ENCODE peak calls at places on chromosomes 16 and 17, in five cellular contexts. One of them, this sample, is unnamed. For H3K9me3, the result is how much of the 10 kb centered on the place peaks cover.

GRCh38 chr17:66491213-66491612 is 188.8 kb downstream of the PRKCA start:
- DNase-seq in CD8-positive, alpha-beta T cell: no peak
- DNase-seq in heart right ventricle: no peak
- DNase-seq in left lung: no peak
- DNase-seq in tibial nerve: no peak
- DNase-seq in this sample: peak

GRCh38 chr17:32929288-32929574 is 1.3 kb downstream of the TMEM98 start:
- DNase-seq in CD8-positive, alpha-beta T cell: no peak
- DNase-seq in heart right ventricle: no peak
- DNase-seq in left lung: no peak
- DNase-seq in tibial nerve: no peak
- DNase-seq in this sample: no peak

GRCh38 chr17:39631403-39631802 is 4.7 kb downstream of the PPP1R1B start:
- DNase-seq in CD8-positive, alpha-beta T cell: no peak
- DNase-seq in heart right ventricle: no peak
- DNase-seq in left lung: no peak
- DNase-seq in tibial nerve: no peak
- DNase-seq in this sample: no peak

GRCh38 chr16:3640207-3640606 is 14.3 kb upstream of the DNASE1 start:
- DNase-seq in CD8-positive, alpha-beta T cell: no peak
- DNase-seq in heart right ventricle: no peak
- DNase-seq in left lung: no peak
- DNase-seq in tibial nerve: no peak
- DNase-seq in this sample: no peak

GRCh38 chr17:35057332-35057915 is 6.1 kb downstream of the RFFL start:
- DNase-seq in CD8-positive, alpha-beta T cell: no peak
- DNase-seq in heart right ventricle: no peak
- DNase-seq in left lung: no peak
- DNase-seq in tibial nerve: no peak
- DNase-seq in this sample: no peak

GRCh38 chr16:12869681-12870427 is 31.5 kb upstream of the SHISA9 start:
- DNase-seq in CD8-positive, alpha-beta T cell: no peak
- DNase-seq in heart right ventricle: no peak
- DNase-seq in left lung: no peak
- DNase-seq in tibial nerve: no peak
- DNase-seq in this sample: no peak

GRCh38 chr17:47119746-47120520 is 69.2 kb downstream of the CDC27 start:
- DNase-seq in CD8-positive, alpha-beta T cell: no peak
- DNase-seq in heart right ventricle: no peak
- DNase-seq in left lung: no peak
- DNase-seq in tibial nerve: no peak
- DNase-seq in this sample: no peak

GRCh38 chr16:12348733-12349704 is 372.5 kb downstream of the SNX29 start:
- DNase-seq in CD8-positive, alpha-beta T cell: no peak
- DNase-seq in heart right ventricle: no peak
- DNase-seq in left lung: no peak
- DNase-seq in tibial nerve: no peak
- DNase-seq in this sample: no peak

GRCh38 chr16:69339289-69340094 is at the start of the genes COG8 and NIP7:
- DNase-seq in CD8-positive, alpha-beta T cell: peak
- DNase-seq in heart right ventricle: peak
- DNase-seq in left lung: peak
- DNase-seq in tibial nerve: peak
- DNase-seq in this sample: peak

GRCh38 chr16:22098538-22099255 is 6.4 kb downstream of the VWA3A start:
- DNase-seq in CD8-positive, alpha-beta T cell: no peak
- DNase-seq in heart right ventricle: no peak
- DNase-seq in left lung: no peak
- DNase-seq in tibial nerve: no peak
- DNase-seq in this sample: peak

GRCh38 chr16:74650966-74651567 is 15.6 kb downstream of the RFWD3 start:
- DNase-seq in CD8-positive, alpha-beta T cell: no peak
- DNase-seq in heart right ventricle: no peak
- DNase-seq in left lung: no peak
- DNase-seq in tibial nerve: no peak
- DNase-seq in this sample: peak

GRCh38 chr17:12395733-12396354 is 269.8 kb upstream of the MYOCD start:
- DNase-seq in CD8-positive, alpha-beta T cell: no peak
- DNase-seq in heart right ventricle: no peak
- DNase-seq in left lung: no peak
- DNase-seq in tibial nerve: no peak
- DNase-seq in this sample: no peak

GRCh38 chr17:80082403-80083135 is 18.8 kb upstream of the GAA start:
- DNase-seq in CD8-positive, alpha-beta T cell: peak
- DNase-seq in heart right ventricle: no peak
- DNase-seq in left lung: peak
- DNase-seq in tibial nerve: peak
- DNase-seq in this sample: peak

GRCh38 chr17:39170051-39170450 is 4.1 kb upstream of the ARL5C start:
- DNase-seq in CD8-positive, alpha-beta T cell: no peak
- DNase-seq in heart right ventricle: no peak
- DNase-seq in left lung: no peak
- DNase-seq in tibial nerve: no peak
- DNase-seq in this sample: no peak

GRCh38 chr16:3348547-3349167 is 7.0 kb upstream of the OR2C1 start:
- DNase-seq in CD8-positive, alpha-beta T cell: no peak
- DNase-seq in heart right ventricle: no peak
- DNase-seq in left lung: no peak
- DNase-seq in tibial nerve: no peak
- DNase-seq in this sample: no peak

GRCh38 chr17:20263595-20263994 is 203.7 kb downstream of the LGALS9B start:
- DNase-seq in CD8-positive, alpha-beta T cell: no peak
- DNase-seq in heart right ventricle: no peak
- DNase-seq in left lung: no peak
- DNase-seq in tibial nerve: no peak
- DNase-seq in this sample: no peak

GRCh38 chr17:50050431-50051032 is 5.4 kb upstream of the ITGA3 start:
- DNase-seq in CD8-positive, alpha-beta T cell: no peak
- DNase-seq in heart right ventricle: no peak
- DNase-seq in left lung: no peak
- DNase-seq in tibial nerve: no peak
- DNase-seq in this sample: no peak

GRCh38 chr17:64441772-64442549 is 7.0 kb upstream of the MILR1 start:
- DNase-seq in CD8-positive, alpha-beta T cell: peak
- DNase-seq in heart right ventricle: no peak
- DNase-seq in left lung: no peak
- DNase-seq in tibial nerve: no peak
- DNase-seq in this sample: peak
- H3K9me3 ChIP-seq in CD8-positive, alpha-beta T cell: under half
- H3K9me3 ChIP-seq in heart right ventricle: under half
- H3K9me3 ChIP-seq in left lung: under half
- H3K9me3 ChIP-seq in tibial nerve: under half
- H3K9me3 ChIP-seq in this sample: under half

GRCh38 chr16:35186045-35186759 is 1726.8 kb downstream of the TP53TG3F start:
- DNase-seq in CD8-positive, alpha-beta T cell: no peak
- DNase-seq in heart right ventricle: no peak
- DNase-seq in left lung: no peak
- DNase-seq in tibial nerve: no peak
- DNase-seq in this sample: no peak
- H3K9me3 ChIP-seq in CD8-positive, alpha-beta T cell: under half
- H3K9me3 ChIP-seq in heart right ventricle: under half
- H3K9me3 ChIP-seq in left lung: under half
- H3K9me3 ChIP-seq in tibial nerve: under half
- H3K9me3 ChIP-seq in this sample: under half

GRCh38 chr17:62980842-62981241 is 14.8 kb downstream of the TANC2 start:
- DNase-seq in CD8-positive, alpha-beta T cell: no peak
- DNase-seq in heart right ventricle: no peak
- DNase-seq in left lung: no peak
- DNase-seq in tibial nerve: no peak
- DNase-seq in this sample: no peak
- H3K9me3 ChIP-seq in CD8-positive, alpha-beta T cell: under half
- H3K9me3 ChIP-seq in heart right ventricle: under half
- H3K9me3 ChIP-seq in left lung: under half
- H3K9me3 ChIP-seq in tibial nerve: under half
- H3K9me3 ChIP-seq in this sample: under half

GRCh38 chr17:54404259-54404658 is 496.4 kb upstream of the TOM1L1 start:
- DNase-seq in CD8-positive, alpha-beta T cell: no peak
- DNase-seq in heart right ventricle: no peak
- DNase-seq in left lung: no peak
- DNase-seq in tibial nerve: no peak
- DNase-seq in this sample: no peak
- H3K9me3 ChIP-seq in CD8-positive, alpha-beta T cell: under half
- H3K9me3 ChIP-seq in heart right ventricle: under half
- H3K9me3 ChIP-seq in left lung: under half
- H3K9me3 ChIP-seq in tibial nerve: under half
- H3K9me3 ChIP-seq in this sample: under half

DNA sequence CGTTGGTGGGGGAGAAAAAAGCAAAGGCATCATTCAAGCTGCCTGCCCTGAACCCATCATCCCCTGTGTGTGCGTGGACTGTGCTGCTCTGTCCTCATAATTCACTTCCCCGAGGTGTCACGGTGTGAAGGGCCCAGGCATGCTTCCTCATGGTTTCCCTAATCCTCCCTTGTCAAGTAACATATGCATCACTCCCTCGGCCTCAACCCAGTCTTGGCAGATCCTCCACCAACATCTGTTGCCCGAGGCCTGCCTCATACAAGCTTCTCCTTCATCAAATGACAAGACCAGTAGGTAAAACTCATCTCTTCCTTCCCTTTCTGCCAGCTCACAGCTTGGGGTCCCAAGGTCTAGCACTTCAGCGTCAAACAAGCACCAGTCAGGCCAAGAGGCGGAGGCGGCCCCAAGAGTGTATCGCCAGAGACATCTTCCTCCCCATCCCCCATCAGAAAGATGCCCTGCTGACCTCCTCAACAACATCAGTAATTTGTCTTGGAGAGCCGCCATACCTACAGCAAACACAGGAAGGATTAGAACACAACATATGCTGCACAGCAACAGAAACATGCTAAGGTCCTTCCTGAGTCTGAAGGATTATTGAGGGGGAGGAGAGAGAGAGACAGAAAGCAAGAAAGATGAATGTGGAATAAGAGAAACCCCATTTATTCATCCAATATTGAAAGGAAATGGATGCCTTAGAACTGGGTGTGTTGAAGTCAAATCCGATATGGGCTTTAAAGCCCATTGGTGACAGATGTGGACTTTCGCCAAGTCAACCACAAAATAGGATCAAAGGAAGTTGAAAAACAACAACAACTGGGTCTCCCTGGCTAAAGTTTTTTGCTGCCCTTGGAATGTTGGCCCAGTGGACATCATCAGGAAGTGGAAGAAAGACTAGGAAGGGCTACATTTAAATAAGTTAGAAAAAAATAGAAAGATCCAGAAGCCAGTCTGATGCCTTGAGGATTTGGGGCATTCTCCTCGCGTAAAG is 38.4 kb downstream of the SOX9 start:
- DNase-seq in CD8-positive, alpha-beta T cell: no peak
- DNase-seq in heart right ventricle: no peak
- DNase-seq in left lung: peak
- DNase-seq in tibial nerve: no peak
- DNase-seq in this sample: no peak
- H3K9me3 ChIP-seq in CD8-positive, alpha-beta T cell: under half
- H3K9me3 ChIP-seq in heart right ventricle: under half
- H3K9me3 ChIP-seq in left lung: under half
- H3K9me3 ChIP-seq in tibial nerve: under half
- H3K9me3 ChIP-seq in this sample: under half

DNA sequence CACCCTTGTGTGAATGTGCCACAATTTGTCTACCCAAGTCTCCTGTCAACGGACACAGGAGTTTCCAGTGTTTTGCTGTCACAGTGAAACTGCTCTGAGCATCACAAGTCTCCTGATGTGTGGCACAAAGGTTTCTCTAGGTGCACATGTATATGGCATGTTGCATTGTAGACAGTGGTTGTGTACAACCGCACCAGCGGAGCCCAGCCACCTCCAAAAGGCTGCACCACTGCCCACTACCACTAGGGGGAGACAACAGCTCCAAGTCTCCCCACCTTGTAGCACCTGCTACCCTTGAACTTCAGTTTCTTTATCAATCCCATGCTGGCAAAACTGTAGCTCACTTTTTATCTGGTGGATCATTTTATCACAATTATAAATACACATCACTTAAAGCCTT is 95.5 kb upstream of the ZNF469 start:
- DNase-seq in CD8-positive, alpha-beta T cell: no peak
- DNase-seq in heart right ventricle: no peak
- DNase-seq in left lung: peak
- DNase-seq in tibial nerve: no peak
- DNase-seq in this sample: no peak
- H3K9me3 ChIP-seq in CD8-positive, alpha-beta T cell: under half
- H3K9me3 ChIP-seq in heart right ventricle: under half
- H3K9me3 ChIP-seq in left lung: under half
- H3K9me3 ChIP-seq in tibial nerve: under half
- H3K9me3 ChIP-seq in this sample: under half

GRCh38 chr16:51707666-51708065 is 556.6 kb upstream of the SALL1 start:
- DNase-seq in CD8-positive, alpha-beta T cell: no peak
- DNase-seq in heart right ventricle: no peak
- DNase-seq in left lung: no peak
- DNase-seq in tibial nerve: no peak
- DNase-seq in this sample: no peak
- H3K9me3 ChIP-seq in CD8-positive, alpha-beta T cell: under half
- H3K9me3 ChIP-seq in heart right ventricle: under half
- H3K9me3 ChIP-seq in left lung: under half
- H3K9me3 ChIP-seq in tibial nerve: under half
- H3K9me3 ChIP-seq in this sample: under half